ENCODE peak calls at places on chromosomes 6 and 20, in five cellular contexts. V is H9, J is glutamatergic neuron, B is AG10803, L is choroid plexus epithelial cell. O is an unnamed sample.

GRCh38 chr20:35635652-35636051 is 20.0 kb downstream of the SPAG4 start:
- DNase-seq in V (no peak), J (no peak), B (no peak), L (no peak), O (no peak)

GRCh38 chr20:12252793-12253192 is 335.1 kb downstream of the BTBD3 start:
- DNase-seq in V (peak; percentile 66), J (no peak), B (peak; percentile 19), L (peak; percentile 43), O (no peak)

GRCh38 chr20:57629976-57630525 is 9.8 kb upstream of the ZBP1 start:
- DNase-seq in V (no peak), J (no peak), B (no peak), L (no peak), O (no peak)

GRCh38 chr6:12291083-12291784 is 1.1 kb downstream of the EDN1 start:
- DNase-seq in V (no peak), J (no peak), B (no peak), L (no peak), O (peak; percentile 26)

GRCh38 chr6:69059413-69059812 is 424.3 kb downstream of the ADGRB3 start:
- DNase-seq in V (no peak), J (no peak), B (no peak), L (no peak), O (no peak)

GRCh38 chr6:63897459-63897858 is 261.9 kb downstream of the PHF3 start:
- DNase-seq in V (no peak), J (no peak), B (peak; percentile 65), L (peak; percentile 33), O (no peak)

GRCh38 chr20:63495771-63496403 is 3.0 kb downstream of the EEF1A2 start:
- DNase-seq in V (peak; percentile 75), J (peak; percentile 84), B (peak; percentile 25), L (peak; percentile 44), O (peak; percentile 89)

GRCh38 chr20:46362931-46363872 is 43.2 kb downstream of the ELMO2 start:
- DNase-seq in V (no peak), J (no peak), B (peak; percentile 26), L (no peak), O (no peak)

GRCh38 chr20:32831982-32832381 is 12.2 kb downstream of the MAPRE1 start:
- DNase-seq in V (no peak), J (no peak), B (no peak), L (no peak), O (no peak)

GRCh38 chr20:59731371-59731770 is 127.0 kb downstream of the PHACTR3 start:
- DNase-seq in V (no peak), J (no peak), B (no peak), L (no peak), O (no peak)

GRCh38 chr20:33732166-33732970 is 572 bp downstream of the ZNF341 start:
- DNase-seq in V (peak; percentile 83), J (peak; percentile 89), B (peak; percentile 85), L (peak; percentile 88), O (peak; percentile 83)

GRCh38 chr6:98416027-98416426 is 418.3 kb upstream of the POU3F2 start:
- DNase-seq in V (no peak), J (no peak), B (no peak), L (no peak), O (no peak)

GRCh38 chr20:9285617-9286016 is 216.7 kb downstream of the PLCB4 start:
- DNase-seq in V (no peak), J (no peak), B (no peak), L (no peak), O (no peak)

GRCh38 chr6:125748534-125749111 is 809 bp upstream of the HEY2 start:
- DNase-seq in V (no peak), J (no peak), B (peak; percentile 3), L (peak; percentile 27), O (no peak)

GRCh38 chr6:83908813-83909212 is 49.3 kb downstream of the CYB5R4 start:
- DNase-seq in V (no peak), J (no peak), B (peak; percentile 3), L (peak; percentile 60), O (no peak)

GRCh38 chr6:83815631-83816030 is 37.5 kb upstream of the RIPPLY2 start:
- DNase-seq in V (no peak), J (no peak), B (no peak), L (peak; percentile 32), O (no peak)

GRCh38 chr6:71471718-71472117 is 183.1 kb downstream of the OGFRL1 start:
- DNase-seq in V (no peak), J (no peak), B (no peak), L (no peak), O (no peak)

GRCh38 chr6:149840345-149841075 is 23.6 kb downstream of the LRP11 start:
- DNase-seq in V (peak; percentile 82), J (no peak), B (peak; percentile 90), L (peak; percentile 55), O (peak; percentile 68)

GRCh38 chr6:148263961-148264360 is 78.7 kb upstream of the SASH1 start:
- DNase-seq in V (no peak), J (no peak), B (no peak), L (peak; percentile 50), O (no peak)

GRCh38 chr6:170172825-170173231 is 118.0 kb downstream of the DLL1 start:
- DNase-seq in V (no peak), J (peak; percentile 8), B (no peak), L (no peak), O (no peak)

GRCh38 chr20:11274137-11274536 is 600.3 kb upstream of the JAG1 start:
- DNase-seq in V (no peak), J (no peak), B (peak; percentile 72), L (peak; percentile 79), O (peak; percentile 50)

GRCh38 chr6:4426916-4427315 is 291.5 kb upstream of the ECI2 start:
- DNase-seq in V (peak; percentile 38), J (no peak), B (no peak), L (no peak), O (no peak)

GRCh38 chr6:90131614-90132423 is 164.8 kb downstream of the BACH2 start:
- DNase-seq in V (no peak), J (no peak), B (peak; percentile 97), L (peak; percentile 4), O (no peak)

GRCh38 chr20:58719258-58719657 is 26.7 kb downstream of the NPEPL1 start:
- DNase-seq in V (peak; percentile 20), J (no peak), B (no peak), L (no peak), O (peak; percentile 8)

GRCh38 chr6:132811276-132811675 is 3.1 kb upstream of the RPS12 start:
- DNase-seq in V (no peak), J (no peak), B (no peak), L (peak; percentile 92), O (no peak)

GRCh38 chr6:18260448-18261106 is 3.8 kb downstream of the DEK start:
- DNase-seq in V (no peak), J (peak; percentile 22), B (peak; percentile 54), L (peak; percentile 45), O (peak; percentile 36)

GRCh38 chr6:128860782-128861181 is 22.2 kb upstream of the LAMA2 start:
- DNase-seq in V (no peak), J (no peak), B (no peak), L (no peak), O (no peak)

GRCh38 chr6:143962644-143962929 is 45.5 kb downstream of the PLAGL1 start:
- DNase-seq in V (no peak), J (no peak), B (peak; percentile 87), L (peak; percentile 64), O (no peak)
- TF ChIP-seq CTCF in V (peak; percentile 68), J (peak; percentile 68), B (peak; percentile 67), L (peak; percentile 55), O (no peak)

GRCh38 chr20:49348563-49348962 is 70.7 kb upstream of the ZNFX1 start:
- DNase-seq in V (no peak), J (no peak), B (no peak), L (no peak), O (no peak)

GRCh38 chr20:49347156-49347555 is 69.3 kb upstream of the ZNFX1 start:
- DNase-seq in V (no peak), J (no peak), B (no peak), L (no peak), O (no peak)

GRCh38 chr20:49344975-49345374 is 67.1 kb upstream of the ZNFX1 start:
- DNase-seq in V (no peak), J (no peak), B (peak; percentile 97), L (peak; percentile 94), O (no peak)

GRCh38 chr20:49345538-49345937 is 67.7 kb upstream of the ZNFX1 start:
- DNase-seq in V (no peak), J (no peak), B (peak; percentile 93), L (peak; percentile 33), O (no peak)

DNA sequence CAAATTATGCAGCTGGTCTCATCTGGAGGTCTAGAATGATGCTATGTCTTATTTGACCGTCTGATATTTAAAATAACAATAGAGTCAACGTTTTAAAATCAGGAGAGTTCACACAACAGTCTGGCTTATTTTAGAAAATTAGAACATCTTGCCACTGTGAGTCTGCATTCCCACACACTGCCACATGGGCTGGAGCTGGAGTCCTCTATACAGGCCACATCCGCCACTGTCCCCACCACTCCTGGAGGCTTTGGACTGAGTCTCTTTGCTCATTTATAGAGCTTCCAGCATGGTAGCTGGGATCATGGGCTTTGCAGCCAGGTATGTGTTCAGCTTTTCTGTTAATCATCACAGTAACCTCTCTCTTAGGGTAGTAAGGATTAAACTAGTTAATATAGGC is 68.8 kb upstream of the ZNFX1 start:
- DNase-seq in V (no peak), J (no peak), B (no peak), L (no peak), O (no peak)
- TF ChIP-seq CTCF in V (peak; percentile 20), J (peak; percentile 26), B (peak; percentile 12), L (peak; percentile 6), O (no peak)

DNA sequence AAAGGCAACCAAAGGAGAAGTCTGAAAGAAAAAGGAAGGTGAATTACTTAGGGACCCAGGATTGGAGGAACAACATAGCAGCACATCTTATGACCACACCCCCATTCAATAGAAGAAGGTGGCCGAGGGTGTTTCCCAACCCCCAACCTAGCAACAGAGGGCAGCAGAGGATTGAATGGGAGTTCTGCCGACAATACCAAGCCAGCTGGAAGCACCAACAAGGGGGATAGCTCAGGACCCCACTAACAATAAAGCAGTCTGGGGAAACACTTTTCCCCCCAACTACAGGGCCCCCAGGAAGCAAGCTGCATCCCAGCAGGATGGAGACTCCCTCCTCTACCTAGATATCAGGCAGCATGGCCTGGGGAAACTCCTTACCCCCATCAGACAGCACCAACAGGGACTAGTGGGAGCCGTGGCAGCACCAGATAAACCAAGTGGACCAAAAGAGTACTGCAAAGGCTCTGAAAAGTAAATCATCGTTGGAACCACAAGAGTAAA is 67.7 kb downstream of the ZHX3 start:
- DNase-seq in V (peak; percentile 86), J (no peak), B (no peak), L (peak; percentile 82), O (peak; percentile 45)
- TF ChIP-seq CTCF in V (peak; percentile 75), J (peak; percentile 36), B (peak; percentile 25), L (peak; percentile 43), O (no peak)

DNA sequence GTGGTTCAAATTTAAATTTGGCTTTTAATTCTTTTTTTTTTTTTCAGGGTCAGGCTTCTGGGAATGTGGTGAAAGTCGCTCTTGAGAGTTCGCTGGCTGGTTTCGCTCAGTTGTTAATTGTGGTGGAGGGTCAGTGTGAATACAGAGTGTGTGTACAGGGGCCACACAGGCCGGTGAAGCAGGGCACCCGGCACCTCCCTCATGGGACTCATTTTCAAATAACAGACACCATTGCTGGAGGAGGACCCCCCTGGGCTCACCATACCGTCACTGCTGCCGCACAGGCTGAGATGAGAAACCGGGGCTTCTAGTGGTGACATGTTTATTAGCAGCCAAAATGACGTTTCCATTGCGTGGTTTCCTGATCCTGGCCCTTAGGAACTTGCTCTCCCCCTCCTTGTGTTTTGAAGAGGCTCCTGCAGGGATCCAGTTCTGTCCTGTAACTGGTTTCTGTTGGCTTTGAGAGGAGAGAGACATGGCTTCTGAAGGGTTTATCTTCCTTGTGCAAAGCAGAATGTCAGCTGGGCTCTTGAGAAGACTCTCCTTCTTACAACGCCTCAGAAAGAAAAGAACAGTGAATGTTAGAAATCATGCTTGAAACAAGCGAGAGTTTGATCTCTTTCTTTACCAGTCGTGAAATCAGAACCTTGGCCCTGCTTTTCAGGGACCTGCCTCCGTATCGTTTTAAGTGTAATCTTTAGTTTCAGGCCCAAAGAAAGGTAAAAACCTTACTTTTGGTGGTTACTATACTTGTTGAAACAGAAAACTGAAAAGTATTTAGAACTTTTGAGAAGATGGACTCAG is 37.8 kb downstream of the DUSP22 start:
- DNase-seq in V (no peak), J (no peak), B (peak; percentile 16), L (no peak), O (no peak)
- TF ChIP-seq CTCF in V (peak; percentile 32), J (peak; percentile 15), B (no peak), L (no peak), O (no peak)

O was measured in GM10248.